ENCODE peak calls at places on chromosomes 1 and 21, in nine cellular contexts. One of them, this sample, is unnamed.
A peak's percentile ranks its signal among the peaks of the same experiment; 100 is the strongest.

GRCh38 chr1:71621785-71622184 is 541.0 kb upstream of the ZRANB2 start:
- DNase-seq in transverse colon: no peak
- DNase-seq in esophagus squamous epithelium: no peak
- DNase-seq in prostate gland: no peak
- DNase-seq in heart left ventricle: no peak
- DNase-seq in body of pancreas: no peak
- DNase-seq in NB4: no peak
- DNase-seq in stomach: no peak
- DNase-seq in IMR-90: peak; percentile 90
- DNase-seq in this sample: no peak

GRCh38 chr1:99358771-99359170 is 94.5 kb downstream of the PLPPR4 start:
- DNase-seq in transverse colon: no peak
- DNase-seq in esophagus squamous epithelium: no peak
- DNase-seq in prostate gland: no peak
- DNase-seq in heart left ventricle: no peak
- DNase-seq in body of pancreas: no peak
- DNase-seq in NB4: no peak
- DNase-seq in stomach: no peak
- DNase-seq in IMR-90: no peak
- DNase-seq in this sample: no peak

GRCh38 chr21:34004984-34005383 is 68.4 kb upstream of the MRPS6 start:
- DNase-seq in transverse colon: no peak
- DNase-seq in esophagus squamous epithelium: no peak
- DNase-seq in prostate gland: no peak
- DNase-seq in heart left ventricle: peak; percentile 33
- DNase-seq in body of pancreas: no peak
- DNase-seq in NB4: no peak
- DNase-seq in stomach: no peak
- DNase-seq in IMR-90: no peak
- DNase-seq in this sample: peak; percentile 27

GRCh38 chr1:46202975-46203737 is at the start of gene LURAP1:
- DNase-seq in transverse colon: no peak
- DNase-seq in esophagus squamous epithelium: no peak
- DNase-seq in prostate gland: no peak
- DNase-seq in heart left ventricle: peak; percentile 73
- DNase-seq in body of pancreas: no peak
- DNase-seq in NB4: no peak
- DNase-seq in stomach: no peak
- DNase-seq in IMR-90: peak; percentile 72
- DNase-seq in this sample: peak; percentile 79

GRCh38 chr1:202237052-202237451 is 43.5 kb downstream of the LGR6 start:
- DNase-seq in transverse colon: peak; percentile 36
- DNase-seq in esophagus squamous epithelium: no peak
- DNase-seq in prostate gland: no peak
- DNase-seq in heart left ventricle: peak; percentile 41
- DNase-seq in body of pancreas: peak; percentile 30
- DNase-seq in NB4: peak; percentile 58
- DNase-seq in stomach: no peak
- DNase-seq in IMR-90: peak; percentile 15
- DNase-seq in this sample: peak; percentile 34

GRCh38 chr1:6148497-6149241 is 31.5 kb downstream of the CHD5 start:
- DNase-seq in transverse colon: peak; percentile 64
- DNase-seq in esophagus squamous epithelium: no peak
- DNase-seq in prostate gland: peak; percentile 27
- DNase-seq in heart left ventricle: no peak
- DNase-seq in body of pancreas: peak; percentile 47
- DNase-seq in NB4: no peak
- DNase-seq in stomach: peak; percentile 57
- DNase-seq in IMR-90: no peak
- DNase-seq in this sample: peak; percentile 58

GRCh38 chr1:43565600-43566360 is 35.1 kb downstream of the PTPRF start:
- DNase-seq in transverse colon: peak; percentile 41
- DNase-seq in esophagus squamous epithelium: no peak
- DNase-seq in prostate gland: no peak
- DNase-seq in heart left ventricle: peak; percentile 59
- DNase-seq in body of pancreas: peak; percentile 65
- DNase-seq in NB4: peak; percentile 45
- DNase-seq in stomach: peak; percentile 55
- DNase-seq in IMR-90: peak; percentile 39
- DNase-seq in this sample: peak; percentile 69

GRCh38 chr1:18998016-18998724 is 41.7 kb upstream of the IFFO2 start:
- DNase-seq in transverse colon: no peak
- DNase-seq in esophagus squamous epithelium: no peak
- DNase-seq in prostate gland: peak; percentile 53
- DNase-seq in heart left ventricle: no peak
- DNase-seq in body of pancreas: peak; percentile 20
- DNase-seq in NB4: no peak
- DNase-seq in stomach: no peak
- DNase-seq in IMR-90: peak; percentile 15
- DNase-seq in this sample: no peak

DNA sequence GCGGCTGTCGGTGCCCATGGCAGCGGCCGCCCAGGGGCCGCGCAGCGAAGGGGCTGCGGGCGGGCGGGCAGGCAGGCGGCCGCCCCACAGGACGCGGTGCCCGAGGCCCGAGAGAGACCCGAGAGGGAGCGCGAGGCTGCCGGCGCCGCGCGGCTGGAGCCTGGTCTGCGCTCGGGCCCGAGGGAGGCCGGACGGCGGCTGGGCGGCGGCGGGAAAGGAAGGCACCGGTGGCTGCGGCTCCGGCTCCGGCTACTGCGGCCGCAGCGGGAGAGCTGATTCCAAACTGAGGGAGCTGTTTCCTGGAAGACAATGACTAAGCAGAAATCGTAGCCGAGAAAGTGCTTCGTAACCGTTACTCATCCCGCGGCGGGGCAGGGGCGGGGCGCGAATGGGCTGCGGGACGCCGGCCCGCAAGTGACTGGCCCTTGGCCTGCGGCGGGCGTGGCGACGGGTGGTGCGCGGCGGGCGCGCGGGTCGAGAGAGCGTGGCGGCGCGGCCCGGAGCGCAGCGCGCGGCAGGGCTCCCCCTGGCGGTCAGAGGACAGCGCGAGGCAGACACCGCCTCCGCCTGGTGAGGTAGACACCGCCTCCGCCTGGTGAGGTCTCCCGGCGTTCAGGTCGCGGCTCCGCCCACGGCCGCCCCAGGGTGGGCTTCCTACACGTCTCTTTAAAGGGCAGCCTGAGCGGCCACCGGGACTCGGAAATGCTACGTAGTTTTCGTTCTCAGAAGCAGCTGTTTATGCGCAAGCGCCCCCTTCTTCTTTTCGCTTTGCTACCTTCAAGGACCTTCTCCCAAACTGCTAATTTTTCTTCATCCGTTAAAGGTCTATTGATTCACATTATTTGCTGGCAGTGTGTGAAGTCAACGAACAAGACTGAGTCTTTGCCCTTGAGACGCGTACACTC is at the start of gene GCLM:
- DNase-seq in transverse colon: peak; percentile 95
- DNase-seq in esophagus squamous epithelium: peak; percentile 74
- DNase-seq in prostate gland: peak; percentile 82
- DNase-seq in heart left ventricle: peak; percentile 95
- DNase-seq in body of pancreas: peak; percentile 93
- DNase-seq in NB4: peak; percentile 92
- DNase-seq in stomach: peak; percentile 94
- DNase-seq in IMR-90: peak; percentile 94
- DNase-seq in this sample: peak; percentile 92
- TF ChIP-seq POLR2A in transverse colon: peak; percentile 55
- TF ChIP-seq POLR2A in esophagus squamous epithelium: peak; percentile 66
- TF ChIP-seq POLR2A in prostate gland: peak; percentile 54
- TF ChIP-seq POLR2A in heart left ventricle: no peak
- TF ChIP-seq POLR2A in body of pancreas: peak; percentile 76
- TF ChIP-seq POLR2A in NB4: peak; percentile 60
- TF ChIP-seq POLR2A in stomach: no peak
- TF ChIP-seq POLR2A in IMR-90: peak; percentile 92
- TF ChIP-seq POLR2A in this sample: no peak

GRCh38 chr1:224502459-224503160 is 68.0 kb upstream of the WDR26 start:
- DNase-seq in transverse colon: peak; percentile 71
- DNase-seq in esophagus squamous epithelium: no peak
- DNase-seq in prostate gland: peak; percentile 66
- DNase-seq in heart left ventricle: no peak
- DNase-seq in body of pancreas: peak; percentile 60
- DNase-seq in NB4: peak; percentile 63
- DNase-seq in stomach: peak; percentile 56
- DNase-seq in IMR-90: no peak
- DNase-seq in this sample: peak; percentile 23

GRCh38 chr1:224505454-224506093 is 71.0 kb upstream of the WDR26 start:
- DNase-seq in transverse colon: no peak
- DNase-seq in esophagus squamous epithelium: no peak
- DNase-seq in prostate gland: no peak
- DNase-seq in heart left ventricle: no peak
- DNase-seq in body of pancreas: no peak
- DNase-seq in NB4: no peak
- DNase-seq in stomach: no peak
- DNase-seq in IMR-90: no peak
- DNase-seq in this sample: no peak

GRCh38 chr1:224501836-224502235 is 67.2 kb upstream of the WDR26 start:
- DNase-seq in transverse colon: no peak
- DNase-seq in esophagus squamous epithelium: no peak
- DNase-seq in prostate gland: no peak
- DNase-seq in heart left ventricle: no peak
- DNase-seq in body of pancreas: no peak
- DNase-seq in NB4: no peak
- DNase-seq in stomach: no peak
- DNase-seq in IMR-90: no peak
- DNase-seq in this sample: no peak

GRCh38 chr1:224504642-224505041 is 70.0 kb upstream of the WDR26 start:
- DNase-seq in transverse colon: no peak
- DNase-seq in esophagus squamous epithelium: no peak
- DNase-seq in prostate gland: no peak
- DNase-seq in heart left ventricle: no peak
- DNase-seq in body of pancreas: no peak
- DNase-seq in NB4: no peak
- DNase-seq in stomach: no peak
- DNase-seq in IMR-90: no peak
- DNase-seq in this sample: no peak

DNA sequence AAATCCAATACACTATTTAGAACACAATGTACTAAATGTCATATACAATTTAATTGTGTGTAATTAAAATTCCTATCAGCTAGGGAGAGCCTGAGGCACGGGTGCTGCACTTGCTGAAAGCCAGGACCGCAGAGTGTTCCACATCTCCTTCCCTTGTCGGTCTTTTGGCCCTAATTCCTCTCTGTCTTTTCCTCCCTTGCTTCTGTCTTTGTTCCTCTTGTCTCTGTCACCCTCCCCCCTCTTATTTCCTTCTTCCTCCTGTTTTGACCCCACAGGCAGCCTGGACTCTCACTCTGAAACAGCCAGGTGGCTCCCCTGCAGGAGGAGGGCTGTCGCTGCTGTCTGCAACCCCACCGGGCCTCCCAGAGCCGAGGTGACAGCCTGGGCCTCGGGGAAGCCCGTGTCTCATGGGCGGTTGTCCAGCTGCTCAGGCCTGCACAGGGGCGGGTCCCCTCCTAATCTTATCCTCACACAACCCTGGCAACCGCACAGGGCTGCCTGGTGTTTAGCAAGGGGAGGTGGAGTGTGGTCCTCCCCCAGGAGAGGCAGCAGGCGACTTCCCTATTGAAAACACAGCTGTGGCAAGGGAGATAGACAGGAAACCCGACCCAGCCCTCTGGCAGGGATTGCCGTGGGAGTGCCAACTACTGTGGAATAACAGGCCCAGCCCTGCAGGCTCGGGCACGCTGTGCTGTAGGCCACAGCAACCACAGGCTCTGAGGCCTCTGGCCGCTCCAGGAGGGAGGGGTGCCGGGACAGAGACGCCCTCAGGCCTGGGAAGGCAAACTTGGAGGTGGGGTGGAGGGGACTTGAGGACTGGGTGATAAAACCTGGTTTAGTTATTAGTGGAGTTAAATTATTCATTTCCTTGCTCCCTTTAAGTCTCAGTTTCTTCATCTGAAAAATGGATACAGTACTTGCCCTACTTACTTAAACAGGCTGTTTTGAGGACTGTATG is 68.8 kb upstream of the WDR26 start:
- DNase-seq in transverse colon: peak; percentile 90
- DNase-seq in esophagus squamous epithelium: peak; percentile 42
- DNase-seq in prostate gland: peak; percentile 96
- DNase-seq in heart left ventricle: peak; percentile 94
- DNase-seq in body of pancreas: peak; percentile 97
- DNase-seq in NB4: peak; percentile 99
- DNase-seq in stomach: peak; percentile 97
- DNase-seq in IMR-90: peak; percentile 80
- DNase-seq in this sample: peak; percentile 95
- TF ChIP-seq POLR2A in transverse colon: peak; percentile 54
- TF ChIP-seq POLR2A in esophagus squamous epithelium: no peak
- TF ChIP-seq POLR2A in prostate gland: no peak
- TF ChIP-seq POLR2A in heart left ventricle: no peak
- TF ChIP-seq POLR2A in body of pancreas: peak; percentile 13
- TF ChIP-seq POLR2A in NB4: no peak
- TF ChIP-seq POLR2A in stomach: no peak
- TF ChIP-seq POLR2A in IMR-90: no peak
- TF ChIP-seq POLR2A in this sample: no peak

GRCh38 chr1:228835456-228835855 is 100.2 kb downstream of the RHOU start:
- DNase-seq in transverse colon: no peak
- DNase-seq in esophagus squamous epithelium: no peak
- DNase-seq in prostate gland: no peak
- DNase-seq in heart left ventricle: no peak
- DNase-seq in body of pancreas: no peak
- DNase-seq in NB4: no peak
- DNase-seq in stomach: no peak
- DNase-seq in IMR-90: no peak
- DNase-seq in this sample: no peak

GRCh38 chr1:228833911-228834631 is 98.8 kb downstream of the RHOU start:
- DNase-seq in transverse colon: no peak
- DNase-seq in esophagus squamous epithelium: no peak
- DNase-seq in prostate gland: no peak
- DNase-seq in heart left ventricle: no peak
- DNase-seq in body of pancreas: no peak
- DNase-seq in NB4: no peak
- DNase-seq in stomach: no peak
- DNase-seq in IMR-90: no peak
- DNase-seq in this sample: no peak

GRCh38 chr1:228837817-228838716 is 102.8 kb downstream of the RHOU start:
- DNase-seq in transverse colon: peak; percentile 75
- DNase-seq in esophagus squamous epithelium: no peak
- DNase-seq in prostate gland: no peak
- DNase-seq in heart left ventricle: peak; percentile 50
- DNase-seq in body of pancreas: peak; percentile 83
- DNase-seq in NB4: peak; percentile 87
- DNase-seq in stomach: peak; percentile 80
- DNase-seq in IMR-90: peak; percentile 93
- DNase-seq in this sample: peak; percentile 60

GRCh38 chr1:228836954-228837481 is 101.7 kb downstream of the RHOU start:
- DNase-seq in transverse colon: no peak
- DNase-seq in esophagus squamous epithelium: no peak
- DNase-seq in prostate gland: no peak
- DNase-seq in heart left ventricle: no peak
- DNase-seq in body of pancreas: no peak
- DNase-seq in NB4: no peak
- DNase-seq in stomach: no peak
- DNase-seq in IMR-90: no peak
- DNase-seq in this sample: no peak

DNA sequence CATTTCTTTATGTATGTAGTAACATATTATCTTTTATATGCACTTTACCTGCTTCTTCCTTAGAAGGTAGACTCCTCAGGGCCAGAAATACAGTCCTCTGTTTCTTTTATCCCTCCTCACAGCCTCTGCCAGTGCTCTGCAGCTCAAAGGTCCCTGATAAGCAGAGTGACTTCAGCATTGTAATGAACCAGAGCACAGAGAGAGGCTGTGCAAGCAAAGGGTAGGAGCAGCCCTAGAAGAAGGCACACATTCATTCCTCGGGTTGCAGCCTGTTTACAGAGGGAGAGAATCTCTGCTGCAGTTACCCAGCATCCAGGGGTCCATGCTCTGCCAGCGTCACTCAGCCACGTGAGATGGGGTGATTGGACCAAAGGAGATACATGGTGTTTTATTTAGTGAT is 101.1 kb downstream of the RHOU start:
- DNase-seq in transverse colon: peak; percentile 64
- DNase-seq in esophagus squamous epithelium: no peak
- DNase-seq in prostate gland: no peak
- DNase-seq in heart left ventricle: no peak
- DNase-seq in body of pancreas: no peak
- DNase-seq in NB4: no peak
- DNase-seq in stomach: peak; percentile 53
- DNase-seq in IMR-90: no peak
- DNase-seq in this sample: no peak
- TF ChIP-seq POLR2A in transverse colon: peak; percentile 86
- TF ChIP-seq POLR2A in esophagus squamous epithelium: no peak
- TF ChIP-seq POLR2A in prostate gland: no peak
- TF ChIP-seq POLR2A in heart left ventricle: no peak
- TF ChIP-seq POLR2A in body of pancreas: no peak
- TF ChIP-seq POLR2A in NB4: no peak
- TF ChIP-seq POLR2A in stomach: no peak
- TF ChIP-seq POLR2A in IMR-90: no peak
- TF ChIP-seq POLR2A in this sample: no peak

GRCh38 chr1:24705260-24706073 is 39.8 kb upstream of the CLIC4 start:
- DNase-seq in transverse colon: peak; percentile 82
- DNase-seq in esophagus squamous epithelium: no peak
- DNase-seq in prostate gland: peak; percentile 87
- DNase-seq in heart left ventricle: peak; percentile 93
- DNase-seq in body of pancreas: peak; percentile 80
- DNase-seq in NB4: peak; percentile 77
- DNase-seq in stomach: peak; percentile 85
- DNase-seq in IMR-90: peak; percentile 87
- DNase-seq in this sample: peak; percentile 90
- TF ChIP-seq POLR2A in transverse colon: no peak
- TF ChIP-seq POLR2A in esophagus squamous epithelium: no peak
- TF ChIP-seq POLR2A in prostate gland: no peak
- TF ChIP-seq POLR2A in heart left ventricle: no peak
- TF ChIP-seq POLR2A in body of pancreas: no peak
- TF ChIP-seq POLR2A in NB4: no peak
- TF ChIP-seq POLR2A in stomach: no peak
- TF ChIP-seq POLR2A in IMR-90: no peak
- TF ChIP-seq POLR2A in this sample: no peak

This sample was measured in testis.